ENCODE peak calls at places on chromosomes 5 and 9, in six cellular contexts. One of them, this sample, is unnamed.

GRCh38 chr9:116546711-116547581 is 140.2 kb upstream of the TRIM32 start:
- DNase-seq in mucosa of descending colon: no peak
- DNase-seq in ovary: no peak
- DNase-seq in neural crest cell: no peak
- DNase-seq in heart left ventricle: no peak
- DNase-seq in lower lobe of right lung: no peak
- DNase-seq in this sample: no peak

GRCh38 chr5:88883059-88883565 is at the start of gene MEF2C:
- DNase-seq in mucosa of descending colon: peak; percentile 85
- DNase-seq in ovary: peak; percentile 77
- DNase-seq in neural crest cell: peak; percentile 46
- DNase-seq in heart left ventricle: peak; percentile 78
- DNase-seq in lower lobe of right lung: peak; percentile 74
- DNase-seq in this sample: no peak

GRCh38 chr9:89525673-89526374 is 27.9 kb upstream of the SEMA4D start:
- DNase-seq in mucosa of descending colon: no peak
- DNase-seq in ovary: no peak
- DNase-seq in neural crest cell: no peak
- DNase-seq in heart left ventricle: no peak
- DNase-seq in lower lobe of right lung: no peak
- DNase-seq in this sample: no peak

GRCh38 chr9:2040828-2041227 is 25.7 kb downstream of the SMARCA2 start:
- DNase-seq in mucosa of descending colon: no peak
- DNase-seq in ovary: no peak
- DNase-seq in neural crest cell: no peak
- DNase-seq in heart left ventricle: no peak
- DNase-seq in lower lobe of right lung: no peak
- DNase-seq in this sample: no peak

GRCh38 chr5:148070621-148071020 is 6.8 kb downstream of the SPINK5 start:
- DNase-seq in mucosa of descending colon: no peak
- DNase-seq in ovary: no peak
- DNase-seq in neural crest cell: no peak
- DNase-seq in heart left ventricle: no peak
- DNase-seq in lower lobe of right lung: no peak
- DNase-seq in this sample: no peak

GRCh38 chr5:96492654-96493053 is 59.6 kb upstream of the PCSK1 start:
- DNase-seq in mucosa of descending colon: no peak
- DNase-seq in ovary: no peak
- DNase-seq in neural crest cell: no peak
- DNase-seq in heart left ventricle: no peak
- DNase-seq in lower lobe of right lung: no peak
- DNase-seq in this sample: no peak

GRCh38 chr5:175410926-175411325 is 33.1 kb downstream of the DRD1 start:
- DNase-seq in mucosa of descending colon: no peak
- DNase-seq in ovary: no peak
- DNase-seq in neural crest cell: no peak
- DNase-seq in heart left ventricle: no peak
- DNase-seq in lower lobe of right lung: no peak
- DNase-seq in this sample: no peak

GRCh38 chr5:149912226-149912864 is 32.2 kb downstream of the PDE6A start:
- DNase-seq in mucosa of descending colon: no peak
- DNase-seq in ovary: no peak
- DNase-seq in neural crest cell: no peak
- DNase-seq in heart left ventricle: no peak
- DNase-seq in lower lobe of right lung: no peak
- DNase-seq in this sample: no peak

GRCh38 chr5:80082731-80083114 is 47.6 kb downstream of the THBS4 start:
- DNase-seq in mucosa of descending colon: peak; percentile 56
- DNase-seq in ovary: peak; percentile 85
- DNase-seq in neural crest cell: peak; percentile 33
- DNase-seq in heart left ventricle: peak; percentile 85
- DNase-seq in lower lobe of right lung: peak; percentile 76
- DNase-seq in this sample: peak; percentile 63

GRCh38 chr5:157301066-157301465 is 35.1 kb downstream of the CYFIP2 start:
- DNase-seq in mucosa of descending colon: no peak
- DNase-seq in ovary: no peak
- DNase-seq in neural crest cell: no peak
- DNase-seq in heart left ventricle: no peak
- DNase-seq in lower lobe of right lung: no peak
- DNase-seq in this sample: no peak

GRCh38 chr5:28737682-28738081 is 1699.3 kb upstream of the CDH9 start:
- DNase-seq in mucosa of descending colon: no peak
- DNase-seq in ovary: no peak
- DNase-seq in neural crest cell: no peak
- DNase-seq in heart left ventricle: no peak
- DNase-seq in lower lobe of right lung: no peak
- DNase-seq in this sample: no peak

GRCh38 chr5:175796536-175797499 is 74.6 kb upstream of the CPLX2 start:
- DNase-seq in mucosa of descending colon: peak; percentile 86
- DNase-seq in ovary: peak; percentile 83
- DNase-seq in neural crest cell: peak; percentile 89
- DNase-seq in heart left ventricle: peak; percentile 84
- DNase-seq in lower lobe of right lung: peak; percentile 82
- DNase-seq in this sample: peak; percentile 97

GRCh38 chr5:134088291-134088690 is 26.2 kb upstream of the TCF7 start:
- DNase-seq in mucosa of descending colon: no peak
- DNase-seq in ovary: no peak
- DNase-seq in neural crest cell: no peak
- DNase-seq in heart left ventricle: no peak
- DNase-seq in lower lobe of right lung: no peak
- DNase-seq in this sample: no peak

GRCh38 chr5:138337685-138338410 is at the start of gene FAM53C:
- DNase-seq in mucosa of descending colon: peak; percentile 96
- DNase-seq in ovary: peak; percentile 93
- DNase-seq in neural crest cell: peak; percentile 97
- DNase-seq in heart left ventricle: peak; percentile 93
- DNase-seq in lower lobe of right lung: peak; percentile 95
- DNase-seq in this sample: peak; percentile 86
- TF ChIP-seq CTCF in mucosa of descending colon: no peak
- TF ChIP-seq CTCF in ovary: peak; percentile 22
- TF ChIP-seq CTCF in neural crest cell: no peak
- TF ChIP-seq CTCF in heart left ventricle: no peak
- TF ChIP-seq CTCF in lower lobe of right lung: no peak
- TF ChIP-seq CTCF in this sample: no peak

GRCh38 chr9:100428871-100429654 is 2.1 kb downstream of the MSANTD3 start:
- DNase-seq in mucosa of descending colon: no peak
- DNase-seq in ovary: peak; percentile 23
- DNase-seq in neural crest cell: no peak
- DNase-seq in heart left ventricle: no peak
- DNase-seq in lower lobe of right lung: no peak
- DNase-seq in this sample: no peak
- TF ChIP-seq CTCF in mucosa of descending colon: no peak
- TF ChIP-seq CTCF in ovary: no peak
- TF ChIP-seq CTCF in neural crest cell: no peak
- TF ChIP-seq CTCF in heart left ventricle: no peak
- TF ChIP-seq CTCF in lower lobe of right lung: no peak
- TF ChIP-seq CTCF in this sample: no peak

GRCh38 chr5:159850192-159850573 is 66.1 kb upstream of the ADRA1B start:
- DNase-seq in mucosa of descending colon: no peak
- DNase-seq in ovary: no peak
- DNase-seq in neural crest cell: no peak
- DNase-seq in heart left ventricle: no peak
- DNase-seq in lower lobe of right lung: no peak
- DNase-seq in this sample: no peak

GRCh38 chr5:159855476-159856157 is 60.7 kb upstream of the ADRA1B start:
- DNase-seq in mucosa of descending colon: no peak
- DNase-seq in ovary: no peak
- DNase-seq in neural crest cell: no peak
- DNase-seq in heart left ventricle: peak; percentile 69
- DNase-seq in lower lobe of right lung: no peak
- DNase-seq in this sample: no peak

GRCh38 chr5:159854916-159855315 is 61.4 kb upstream of the ADRA1B start:
- DNase-seq in mucosa of descending colon: no peak
- DNase-seq in ovary: no peak
- DNase-seq in neural crest cell: no peak
- DNase-seq in heart left ventricle: no peak
- DNase-seq in lower lobe of right lung: no peak
- DNase-seq in this sample: no peak

GRCh38 chr5:159849437-159850191 is 66.7 kb upstream of the ADRA1B start:
- DNase-seq in mucosa of descending colon: no peak
- DNase-seq in ovary: no peak
- DNase-seq in neural crest cell: no peak
- DNase-seq in heart left ventricle: no peak
- DNase-seq in lower lobe of right lung: no peak
- DNase-seq in this sample: no peak

GRCh38 chr5:159851053-159851452 is 65.2 kb upstream of the ADRA1B start:
- DNase-seq in mucosa of descending colon: no peak
- DNase-seq in ovary: no peak
- DNase-seq in neural crest cell: no peak
- DNase-seq in heart left ventricle: no peak
- DNase-seq in lower lobe of right lung: no peak
- DNase-seq in this sample: no peak
- TF ChIP-seq CTCF in mucosa of descending colon: no peak
- TF ChIP-seq CTCF in ovary: no peak
- TF ChIP-seq CTCF in neural crest cell: no peak
- TF ChIP-seq CTCF in heart left ventricle: no peak
- TF ChIP-seq CTCF in lower lobe of right lung: no peak
- TF ChIP-seq CTCF in this sample: no peak

GRCh38 chr5:112692472-112692871 is 45.2 kb upstream of the APC start:
- DNase-seq in mucosa of descending colon: no peak
- DNase-seq in ovary: no peak
- DNase-seq in neural crest cell: no peak
- DNase-seq in heart left ventricle: no peak
- DNase-seq in lower lobe of right lung: no peak
- DNase-seq in this sample: no peak

GRCh38 chr5:112693301-112693700 is 44.4 kb upstream of the APC start:
- DNase-seq in mucosa of descending colon: no peak
- DNase-seq in ovary: no peak
- DNase-seq in neural crest cell: no peak
- DNase-seq in heart left ventricle: no peak
- DNase-seq in lower lobe of right lung: no peak
- DNase-seq in this sample: no peak

GRCh38 chr5:112690605-112691340 is 46.9 kb upstream of the APC start:
- DNase-seq in mucosa of descending colon: no peak
- DNase-seq in ovary: no peak
- DNase-seq in neural crest cell: no peak
- DNase-seq in heart left ventricle: no peak
- DNase-seq in lower lobe of right lung: no peak
- DNase-seq in this sample: no peak

GRCh38 chr5:112691341-112691685 is 46.4 kb upstream of the APC start:
- DNase-seq in mucosa of descending colon: no peak
- DNase-seq in ovary: no peak
- DNase-seq in neural crest cell: no peak
- DNase-seq in heart left ventricle: no peak
- DNase-seq in lower lobe of right lung: no peak
- DNase-seq in this sample: no peak

GRCh38 chr5:112691758-112692157 is 45.9 kb upstream of the APC start:
- DNase-seq in mucosa of descending colon: no peak
- DNase-seq in ovary: no peak
- DNase-seq in neural crest cell: no peak
- DNase-seq in heart left ventricle: no peak
- DNase-seq in lower lobe of right lung: no peak
- DNase-seq in this sample: no peak
- TF ChIP-seq CTCF in mucosa of descending colon: no peak
- TF ChIP-seq CTCF in ovary: no peak
- TF ChIP-seq CTCF in neural crest cell: peak; percentile 33
- TF ChIP-seq CTCF in heart left ventricle: no peak
- TF ChIP-seq CTCF in lower lobe of right lung: peak; percentile 27
- TF ChIP-seq CTCF in this sample: no peak

This sample was measured in mesothelial cell of epicardium.